ENCODE peak calls at places on chromosome X, in four cellular contexts. L is AG09319, G is endothelial cell, N is fibroblast of mammary gland. K is an unnamed sample.

GRCh38 chrX:68632491-68632890 is 15.0 kb upstream of the STARD8 start:
- DNase-seq in L (no peak), G (no peak), N (no peak), K (no peak)

GRCh38 chrX:47182106-47182700 is 11.4 kb upstream of the UBA1 start:
- DNase-seq in L (no peak), G (no peak), N (no peak), K (no peak)

GRCh38 chrX:15059488-15059887 is 186.3 kb downstream of the MOSPD2 start:
- DNase-seq in L (no peak), G (no peak), N (no peak), K (no peak)

GRCh38 chrX:141760761-141761160 is 62.2 kb upstream of the SPANXD start:
- DNase-seq in L (no peak), G (no peak), N (peak), K (no peak)

GRCh38 chrX:147069926-147070325 is 255.4 kb upstream of the CXorf51A start:
- DNase-seq in L (no peak), G (no peak), N (peak), K (no peak)

GRCh38 chrX:100980608-100981497 is 11.3 kb downstream of the ARL13A start:
- DNase-seq in L (no peak), G (no peak), N (peak), K (no peak)

GRCh38 chrX:3711331-3711917 is 2.0 kb downstream of the PRKX start:
- DNase-seq in L (no peak), G (no peak), N (no peak), K (peak)

GRCh38 chrX:44245730-44246129 is 97.7 kb downstream of the EFHC2 start:
- DNase-seq in L (no peak), G (no peak), N (no peak), K (no peak)

GRCh38 chrX:93985621-93986020 is 311.6 kb downstream of the FAM133A start:
- DNase-seq in L (no peak), G (no peak), N (peak), K (no peak)

GRCh38 chrX:153459976-153460375 is 10.4 kb downstream of the HAUS7 start:
- DNase-seq in L (no peak), G (no peak), N (peak), K (no peak)
- TF ChIP-seq CTCF in L (no peak), G (no peak), N (no peak), K (no peak)

DNA sequence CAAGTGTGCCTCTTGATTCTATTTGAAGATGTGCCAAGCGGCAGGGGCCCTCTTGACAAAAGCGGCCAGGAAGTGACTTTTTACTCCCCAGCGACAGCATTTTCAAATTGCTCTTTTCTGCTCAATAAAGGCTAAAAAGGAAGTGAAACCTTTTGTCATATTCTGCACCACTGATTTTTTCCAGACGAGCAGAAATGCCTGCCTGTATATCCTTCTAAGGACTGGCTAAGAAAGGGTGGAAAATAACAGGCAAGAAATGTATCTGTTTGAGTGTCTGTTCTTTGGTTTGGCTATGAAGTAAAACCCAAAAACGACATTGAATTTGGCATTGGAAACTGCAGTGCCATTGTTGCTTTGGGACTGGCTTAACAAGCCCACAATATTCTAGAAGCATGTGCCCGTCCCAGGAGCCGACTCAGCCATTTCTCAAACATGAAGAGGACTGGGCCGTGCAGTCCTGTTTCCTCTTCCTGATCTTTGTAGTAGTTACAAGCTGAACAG is 25.5 kb downstream of the TMSB4X start:
- DNase-seq in L (no peak), G (no peak), N (no peak), K (no peak)
- TF ChIP-seq CTCF in L (no peak), G (no peak), N (no peak), K (no peak)

DNA sequence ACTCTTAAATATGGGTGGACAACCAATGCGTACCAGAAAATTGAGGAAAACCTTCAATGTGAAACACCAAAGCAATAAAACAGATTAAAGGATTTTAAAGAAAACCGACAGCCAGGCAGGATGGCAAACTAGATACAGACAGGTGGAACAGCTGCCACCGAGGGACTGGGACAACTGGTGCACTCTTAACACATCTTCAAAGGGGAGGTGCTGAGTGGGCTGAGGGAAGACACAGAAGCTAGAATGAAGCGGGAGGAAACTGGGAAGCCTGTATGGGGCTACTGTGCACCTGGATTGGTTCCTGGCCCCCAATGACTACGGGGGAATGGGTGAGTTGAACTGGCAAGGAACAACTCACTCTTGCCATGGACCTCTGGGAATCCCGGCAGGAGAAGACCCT is 20.7 kb downstream of the ZNF280C start:
- DNase-seq in L (no peak), G (no peak), N (no peak), K (no peak)
- TF ChIP-seq CTCF in L (no peak), G (no peak), N (no peak), K (no peak)

DNA sequence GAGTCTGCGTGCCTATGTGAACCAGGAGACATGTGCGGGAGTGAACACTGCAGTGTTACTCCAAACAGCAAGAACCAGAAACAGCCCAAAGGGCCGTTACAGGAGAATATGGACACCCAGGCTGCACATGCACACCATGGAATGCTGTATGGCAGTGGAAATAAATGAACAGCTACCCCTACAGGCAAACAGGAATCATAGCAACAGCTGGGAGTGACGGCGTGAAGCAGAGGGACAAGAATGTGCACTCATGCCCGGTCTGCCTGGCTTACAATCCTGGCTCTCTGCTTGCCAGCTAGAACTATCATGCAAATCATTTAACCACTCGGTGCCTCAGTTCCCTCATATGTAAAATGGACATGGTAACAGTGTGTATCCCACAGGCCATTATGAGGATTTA is 16.6 kb downstream of the GPKOW start:
- DNase-seq in L (peak), G (peak), N (peak), K (peak)
- TF ChIP-seq CTCF in L (peak), G (no peak), N (peak), K (peak)

GRCh38 chrX:12967711-12968465 is 7.0 kb upstream of the TMSB4X start:
- DNase-seq in L (no peak), G (no peak), N (no peak), K (no peak)

GRCh38 chrX:12971282-12972003 is 3.5 kb upstream of the TMSB4X start:
- DNase-seq in L (no peak), G (no peak), N (no peak), K (no peak)

GRCh38 chrX:12972239-12972638 is 2.7 kb upstream of the TMSB4X start:
- DNase-seq in L (no peak), G (no peak), N (no peak), K (no peak)

GRCh38 chrX:12972867-12973560 is 1.9 kb upstream of the TMSB4X start:
- DNase-seq in L (no peak), G (no peak), N (no peak), K (no peak)

DNA sequence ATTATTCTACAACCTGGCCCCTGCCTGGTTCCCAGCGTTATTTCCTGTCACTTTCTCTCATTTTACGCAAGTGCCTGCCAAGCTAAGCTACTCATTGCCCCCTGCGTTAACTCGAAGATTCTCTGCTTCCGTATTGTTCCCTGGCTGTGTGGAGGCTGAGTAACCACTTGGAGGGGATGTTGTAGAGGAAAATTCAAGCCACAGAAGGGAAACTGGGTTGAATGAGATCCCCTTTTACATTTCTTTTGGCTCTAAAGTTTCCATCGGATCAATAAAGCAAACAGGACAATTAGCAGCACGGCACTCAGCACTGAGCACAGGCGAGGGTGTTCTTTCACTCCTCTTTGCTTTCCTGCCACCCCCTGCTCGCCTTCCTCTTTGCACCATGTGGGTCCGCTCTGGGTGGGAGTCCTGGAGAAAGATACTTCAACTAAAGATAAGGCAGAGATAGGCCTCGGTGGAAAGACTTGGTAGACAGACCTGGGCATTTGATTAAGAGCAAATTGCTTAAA is 4.2 kb upstream of the TMSB4X start:
- DNase-seq in L (no peak), G (no peak), N (peak), K (no peak)
- TF ChIP-seq CTCF in L (peak), G (no peak), N (peak), K (no peak)

DNA sequence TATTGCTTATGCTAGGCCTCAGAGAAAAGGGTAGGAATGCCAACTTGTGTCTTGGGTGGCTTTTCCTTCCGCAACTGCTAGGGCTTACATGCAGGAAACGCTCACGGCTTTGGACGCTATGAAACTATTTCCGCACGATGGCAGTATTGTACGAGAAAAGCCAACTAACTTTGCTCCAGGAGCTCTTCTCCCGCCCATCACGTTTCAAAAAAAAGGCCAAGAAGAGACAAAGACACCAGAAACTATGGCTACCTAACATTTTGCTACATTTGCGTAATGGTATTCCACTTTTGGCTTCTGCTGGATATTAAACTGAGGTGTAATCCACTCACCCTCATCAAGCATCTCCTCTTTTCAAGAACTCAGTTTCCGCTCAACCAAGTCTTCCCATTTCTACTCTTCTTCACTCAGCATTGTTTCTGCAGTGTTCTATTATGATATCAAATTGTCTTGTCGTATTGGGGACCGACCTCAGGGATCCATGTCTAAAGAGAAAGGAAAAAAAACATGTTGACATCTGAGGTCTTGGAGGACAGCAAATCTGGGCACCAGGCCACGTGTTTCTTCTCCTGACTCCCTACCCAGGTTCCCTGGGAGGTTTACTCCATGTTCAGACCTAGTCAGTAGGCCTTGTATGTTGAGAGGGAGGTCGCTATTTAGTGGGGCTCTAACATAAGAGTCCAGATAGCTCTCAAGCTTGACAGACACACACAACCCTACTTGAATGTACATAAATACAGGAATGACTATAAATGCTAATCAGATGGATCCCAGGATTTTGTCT is 239.4 kb upstream of the STK26 start:
- DNase-seq in L (peak), G (no peak), N (peak), K (no peak)
- TF ChIP-seq CTCF in L (peak), G (no peak), N (peak), K (no peak)